ENCODE peak calls at places on chromosomes 7 and 10, in eight cellular contexts. One of them, this sample, is unnamed.

GRCh38 chr7:150982348-150982747 is 4.2 kb upstream of the KCNH2 start:
- DNase-seq in uterus: no peak
- DNase-seq in H54: no peak
- DNase-seq in body of pancreas: no peak
- DNase-seq in esophagus muscularis mucosa: no peak
- DNase-seq in prostate gland: no peak
- DNase-seq in A549: no peak
- DNase-seq in GM12891: no peak
- DNase-seq in this sample: no peak

GRCh38 chr7:65980478-65981250 is 1.3 kb downstream of the GUSB start:
- DNase-seq in uterus: peak
- DNase-seq in H54: no peak
- DNase-seq in body of pancreas: peak
- DNase-seq in esophagus muscularis mucosa: peak
- DNase-seq in prostate gland: no peak
- DNase-seq in A549: no peak
- DNase-seq in GM12891: peak
- DNase-seq in this sample: peak

GRCh38 chr7:127890726-127891125 is 140.5 kb downstream of the LRRC4 start:
- DNase-seq in uterus: no peak
- DNase-seq in H54: no peak
- DNase-seq in body of pancreas: no peak
- DNase-seq in esophagus muscularis mucosa: no peak
- DNase-seq in prostate gland: no peak
- DNase-seq in A549: no peak
- DNase-seq in GM12891: no peak
- DNase-seq in this sample: no peak

GRCh38 chr7:155621418-155621980 is 23.0 kb upstream of the RBM33 start:
- DNase-seq in uterus: no peak
- DNase-seq in H54: no peak
- DNase-seq in body of pancreas: no peak
- DNase-seq in esophagus muscularis mucosa: no peak
- DNase-seq in prostate gland: no peak
- DNase-seq in A549: no peak
- DNase-seq in GM12891: no peak
- DNase-seq in this sample: no peak

GRCh38 chr10:43210556-43210955 is 56.3 kb downstream of the RASGEF1A start:
- DNase-seq in uterus: no peak
- DNase-seq in H54: no peak
- DNase-seq in body of pancreas: peak
- DNase-seq in esophagus muscularis mucosa: no peak
- DNase-seq in prostate gland: no peak
- DNase-seq in A549: no peak
- DNase-seq in GM12891: no peak
- DNase-seq in this sample: peak

GRCh38 chr7:98994046-98994944 is 116.0 kb downstream of the TRRAP start:
- DNase-seq in uterus: no peak
- DNase-seq in H54: no peak
- DNase-seq in body of pancreas: no peak
- DNase-seq in esophagus muscularis mucosa: no peak
- DNase-seq in prostate gland: no peak
- DNase-seq in A549: no peak
- DNase-seq in GM12891: no peak
- DNase-seq in this sample: no peak

GRCh38 chr10:100743626-100744135 is 1.7 kb upstream of the PAX2 start:
- DNase-seq in uterus: no peak
- DNase-seq in H54: peak
- DNase-seq in body of pancreas: peak
- DNase-seq in esophagus muscularis mucosa: no peak
- DNase-seq in prostate gland: no peak
- DNase-seq in A549: peak
- DNase-seq in GM12891: no peak
- DNase-seq in this sample: peak

GRCh38 chr10:131930586-131931330 is 29.9 kb downstream of the PPP2R2D start:
- DNase-seq in uterus: no peak
- DNase-seq in H54: no peak
- DNase-seq in body of pancreas: no peak
- DNase-seq in esophagus muscularis mucosa: no peak
- DNase-seq in prostate gland: no peak
- DNase-seq in A549: no peak
- DNase-seq in GM12891: no peak
- DNase-seq in this sample: no peak

GRCh38 chr10:114780610-114781184 is 40.9 kb upstream of the FHIP2A start:
- DNase-seq in uterus: no peak
- DNase-seq in H54: no peak
- DNase-seq in body of pancreas: no peak
- DNase-seq in esophagus muscularis mucosa: no peak
- DNase-seq in prostate gland: no peak
- DNase-seq in A549: no peak
- DNase-seq in GM12891: no peak
- DNase-seq in this sample: no peak

GRCh38 chr10:52877453-52877852 is 104.9 kb upstream of the MBL2 start:
- DNase-seq in uterus: no peak
- DNase-seq in H54: no peak
- DNase-seq in body of pancreas: no peak
- DNase-seq in esophagus muscularis mucosa: no peak
- DNase-seq in prostate gland: no peak
- DNase-seq in A549: no peak
- DNase-seq in GM12891: no peak
- DNase-seq in this sample: no peak

GRCh38 chr10:66717221-66717981 is 208.4 kb upstream of the LRRTM3 start:
- DNase-seq in uterus: no peak
- DNase-seq in H54: no peak
- DNase-seq in body of pancreas: no peak
- DNase-seq in esophagus muscularis mucosa: no peak
- DNase-seq in prostate gland: no peak
- DNase-seq in A549: no peak
- DNase-seq in GM12891: no peak
- DNase-seq in this sample: no peak

GRCh38 chr10:129911451-129912160 is 52.5 kb downstream of the EBF3 start:
- DNase-seq in uterus: no peak
- DNase-seq in H54: no peak
- DNase-seq in body of pancreas: no peak
- DNase-seq in esophagus muscularis mucosa: no peak
- DNase-seq in prostate gland: no peak
- DNase-seq in A549: no peak
- DNase-seq in GM12891: no peak
- DNase-seq in this sample: no peak

GRCh38 chr10:129913021-129913695 is 50.9 kb downstream of the EBF3 start:
- DNase-seq in uterus: no peak
- DNase-seq in H54: no peak
- DNase-seq in body of pancreas: no peak
- DNase-seq in esophagus muscularis mucosa: no peak
- DNase-seq in prostate gland: no peak
- DNase-seq in A549: no peak
- DNase-seq in GM12891: no peak
- DNase-seq in this sample: no peak

GRCh38 chr10:129910861-129911260 is 53.2 kb downstream of the EBF3 start:
- DNase-seq in uterus: no peak
- DNase-seq in H54: no peak
- DNase-seq in body of pancreas: no peak
- DNase-seq in esophagus muscularis mucosa: no peak
- DNase-seq in prostate gland: no peak
- DNase-seq in A549: no peak
- DNase-seq in GM12891: no peak
- DNase-seq in this sample: no peak

GRCh38 chr10:129914153-129914855 is 49.8 kb downstream of the EBF3 start:
- DNase-seq in uterus: no peak
- DNase-seq in H54: no peak
- DNase-seq in body of pancreas: no peak
- DNase-seq in esophagus muscularis mucosa: no peak
- DNase-seq in prostate gland: no peak
- DNase-seq in A549: no peak
- DNase-seq in GM12891: no peak
- DNase-seq in this sample: no peak

DNA sequence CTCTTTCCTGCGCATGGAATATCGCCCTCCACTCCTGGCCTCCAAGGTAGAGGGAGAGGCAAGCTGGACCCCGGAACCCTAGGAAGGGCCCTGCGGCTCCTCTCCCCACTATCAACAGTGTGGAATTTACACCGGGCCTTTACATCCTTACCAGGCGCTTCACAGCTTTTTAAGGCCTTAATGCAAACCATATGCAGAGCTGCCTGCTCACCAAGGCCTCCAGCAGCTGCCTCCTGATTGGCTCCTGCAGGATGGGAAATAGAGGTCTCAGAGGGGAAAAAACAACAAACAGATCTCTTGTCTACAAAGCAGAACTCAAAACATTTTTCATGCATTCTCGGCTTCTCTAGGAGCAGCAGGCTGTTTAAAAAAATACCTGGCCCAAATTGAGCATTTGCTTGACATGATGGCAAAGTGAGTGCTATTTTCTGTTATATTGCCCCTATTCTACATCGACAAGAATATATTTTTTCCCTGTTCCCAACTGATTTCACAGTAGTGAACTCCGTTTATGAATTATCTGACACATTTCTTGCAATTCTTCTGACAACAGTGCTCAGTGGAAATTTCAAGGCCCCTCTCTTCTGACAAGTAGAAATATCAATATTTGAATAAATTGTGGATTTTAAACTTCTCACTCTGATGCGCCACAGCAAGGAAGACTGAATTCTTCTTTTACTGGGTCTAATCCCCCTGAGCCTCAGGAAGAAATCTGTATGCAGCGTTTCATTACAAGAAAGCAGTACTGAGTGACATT is 51.7 kb downstream of the EBF3 start:
- DNase-seq in uterus: no peak
- DNase-seq in H54: no peak
- DNase-seq in body of pancreas: no peak
- DNase-seq in esophagus muscularis mucosa: no peak
- DNase-seq in prostate gland: no peak
- DNase-seq in A549: no peak
- DNase-seq in GM12891: no peak
- DNase-seq in this sample: no peak
- TF ChIP-seq POLR2A in uterus: no peak
- TF ChIP-seq POLR2A in H54: no peak
- TF ChIP-seq POLR2A in body of pancreas: no peak
- TF ChIP-seq POLR2A in esophagus muscularis mucosa: no peak
- TF ChIP-seq POLR2A in prostate gland: no peak
- TF ChIP-seq POLR2A in A549: no peak
- TF ChIP-seq POLR2A in GM12891: no peak
- TF ChIP-seq POLR2A in this sample: no peak

GRCh38 chr10:121927841-121928527 is at the start of gene ATE1:
- DNase-seq in uterus: peak
- DNase-seq in H54: peak
- DNase-seq in body of pancreas: peak
- DNase-seq in esophagus muscularis mucosa: peak
- DNase-seq in prostate gland: peak
- DNase-seq in A549: peak
- DNase-seq in GM12891: peak
- DNase-seq in this sample: peak
- TF ChIP-seq POLR2A in uterus: peak
- TF ChIP-seq POLR2A in H54: peak
- TF ChIP-seq POLR2A in body of pancreas: peak
- TF ChIP-seq POLR2A in esophagus muscularis mucosa: peak
- TF ChIP-seq POLR2A in prostate gland: peak
- TF ChIP-seq POLR2A in A549: peak
- TF ChIP-seq POLR2A in GM12891: peak
- TF ChIP-seq POLR2A in this sample: peak

DNA sequence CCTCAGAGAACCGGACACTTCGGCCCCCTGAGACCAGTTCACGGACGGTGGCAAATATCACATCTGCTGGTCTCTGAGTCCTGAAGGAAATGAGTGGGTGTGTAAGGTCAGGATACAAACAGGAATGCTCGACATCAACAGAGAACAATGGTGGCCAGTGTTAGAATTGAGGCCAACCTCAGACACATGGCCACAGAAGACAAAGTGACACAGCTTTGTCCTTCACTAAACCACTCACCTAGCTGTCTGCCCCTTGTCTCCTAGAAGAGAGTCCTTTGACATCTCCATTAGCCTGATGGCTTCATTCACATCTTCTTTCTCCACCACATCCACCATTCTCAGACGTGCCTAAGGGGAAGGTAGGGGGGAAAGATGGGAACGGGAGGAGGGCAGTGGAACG is 4.3 kb downstream of the COPS6 start:
- DNase-seq in uterus: no peak
- DNase-seq in H54: no peak
- DNase-seq in body of pancreas: no peak
- DNase-seq in esophagus muscularis mucosa: no peak
- DNase-seq in prostate gland: no peak
- DNase-seq in A549: no peak
- DNase-seq in GM12891: no peak
- DNase-seq in this sample: no peak
- TF ChIP-seq POLR2A in uterus: no peak
- TF ChIP-seq POLR2A in H54: no peak
- TF ChIP-seq POLR2A in body of pancreas: no peak
- TF ChIP-seq POLR2A in esophagus muscularis mucosa: no peak
- TF ChIP-seq POLR2A in prostate gland: no peak
- TF ChIP-seq POLR2A in A549: no peak
- TF ChIP-seq POLR2A in GM12891: no peak
- TF ChIP-seq POLR2A in this sample: no peak

DNA sequence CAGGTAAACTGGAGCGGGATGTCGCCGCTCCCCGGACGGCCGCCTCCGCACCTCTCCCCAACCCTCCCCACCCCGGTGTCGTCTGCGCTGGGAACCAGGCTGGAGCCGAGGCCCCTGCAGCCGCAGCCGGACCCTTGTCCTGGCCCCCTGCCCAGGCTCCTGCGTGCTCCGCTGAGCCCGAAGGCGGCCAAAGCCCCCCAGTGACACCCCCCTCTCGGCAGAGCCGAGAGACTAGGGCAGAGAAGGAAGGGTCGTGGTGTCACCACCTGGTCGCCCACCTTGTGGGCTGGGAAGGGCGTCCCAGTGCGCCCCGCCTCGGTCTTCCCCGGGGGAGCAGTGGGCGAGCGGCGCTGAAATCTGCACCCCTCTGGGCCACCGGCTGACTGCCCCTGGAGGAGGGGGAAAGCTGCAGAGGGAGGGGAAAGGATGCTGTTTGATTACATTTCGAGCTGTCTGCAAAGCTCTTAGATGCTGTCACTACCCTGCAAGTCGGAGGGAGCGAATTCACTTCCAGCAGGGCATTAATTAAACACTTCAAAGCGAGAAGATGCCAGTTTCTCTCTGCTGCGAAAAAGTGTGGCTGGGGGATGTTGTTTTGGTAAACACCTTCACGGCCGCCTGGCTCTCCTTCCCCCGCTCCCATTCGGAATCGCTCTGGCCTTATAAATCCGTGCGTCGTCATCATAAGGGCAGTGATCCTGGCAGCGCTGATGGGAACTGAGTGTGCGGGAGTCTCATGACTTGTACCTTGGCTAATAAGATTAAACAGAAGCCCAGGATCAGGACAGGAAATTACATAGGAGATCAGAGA is 622 bp downstream of the DYNC1I1 start:
- DNase-seq in uterus: peak
- DNase-seq in H54: no peak
- DNase-seq in body of pancreas: peak
- DNase-seq in esophagus muscularis mucosa: no peak
- DNase-seq in prostate gland: peak
- DNase-seq in A549: no peak
- DNase-seq in GM12891: no peak
- DNase-seq in this sample: no peak
- TF ChIP-seq POLR2A in uterus: no peak
- TF ChIP-seq POLR2A in H54: no peak
- TF ChIP-seq POLR2A in body of pancreas: no peak
- TF ChIP-seq POLR2A in esophagus muscularis mucosa: no peak
- TF ChIP-seq POLR2A in prostate gland: no peak
- TF ChIP-seq POLR2A in A549: no peak
- TF ChIP-seq POLR2A in GM12891: no peak
- TF ChIP-seq POLR2A in this sample: no peak